ENCODE peak calls at places on chromosome 4, in six cellular contexts. One of them, this sample, is unnamed.

GRCh38 chr4:120816385-120816784 is 106.1 kb downstream of the PRDM5 start:
- DNase-seq in endothelial cell of umbilical vein: no peak
- DNase-seq in HCT116: no peak
- DNase-seq in sigmoid colon: no peak
- DNase-seq in A549: no peak
- DNase-seq in upper lobe of left lung: no peak
- DNase-seq in this sample: no peak

GRCh38 chr4:57231781-57232180 is 121.6 kb upstream of the IGFBP7 start:
- DNase-seq in endothelial cell of umbilical vein: no peak
- DNase-seq in HCT116: no peak
- DNase-seq in sigmoid colon: no peak
- DNase-seq in A549: no peak
- DNase-seq in upper lobe of left lung: no peak
- DNase-seq in this sample: no peak

GRCh38 chr4:142265536-142265935 is 580.6 kb downstream of the INPP4B start:
- DNase-seq in endothelial cell of umbilical vein: peak; percentile 70
- DNase-seq in HCT116: peak; percentile 21
- DNase-seq in sigmoid colon: no peak
- DNase-seq in A549: peak; percentile 58
- DNase-seq in upper lobe of left lung: no peak
- DNase-seq in this sample: no peak

GRCh38 chr4:26060286-26060685 is 146.3 kb downstream of the SMIM20 start:
- DNase-seq in endothelial cell of umbilical vein: no peak
- DNase-seq in HCT116: no peak
- DNase-seq in sigmoid colon: no peak
- DNase-seq in A549: no peak
- DNase-seq in upper lobe of left lung: no peak
- DNase-seq in this sample: no peak

GRCh38 chr4:128830906-128831525 is 21.5 kb downstream of the JADE1 start:
- DNase-seq in endothelial cell of umbilical vein: peak; percentile 49
- DNase-seq in HCT116: no peak
- DNase-seq in sigmoid colon: no peak
- DNase-seq in A549: no peak
- DNase-seq in upper lobe of left lung: no peak
- DNase-seq in this sample: no peak

GRCh38 chr4:83618431-83618830 is 82.5 kb downstream of the GPAT3 start:
- DNase-seq in endothelial cell of umbilical vein: peak; percentile 45
- DNase-seq in HCT116: peak; percentile 52
- DNase-seq in sigmoid colon: no peak
- DNase-seq in A549: peak; percentile 57
- DNase-seq in upper lobe of left lung: peak; percentile 70
- DNase-seq in this sample: no peak

GRCh38 chr4:152849350-152849749 is 69.6 kb downstream of the ARFIP1 start:
- DNase-seq in endothelial cell of umbilical vein: no peak
- DNase-seq in HCT116: no peak
- DNase-seq in sigmoid colon: no peak
- DNase-seq in A549: no peak
- DNase-seq in upper lobe of left lung: no peak
- DNase-seq in this sample: no peak

GRCh38 chr4:124018383-124019317 is 622.1 kb downstream of the SPRY1 start:
- DNase-seq in endothelial cell of umbilical vein: peak; percentile 43
- DNase-seq in HCT116: no peak
- DNase-seq in sigmoid colon: peak; percentile 79
- DNase-seq in A549: no peak
- DNase-seq in upper lobe of left lung: peak; percentile 37
- DNase-seq in this sample: peak; percentile 7

GRCh38 chr4:10584042-10584441 is 100.5 kb downstream of the CLNK start:
- DNase-seq in endothelial cell of umbilical vein: peak; percentile 24
- DNase-seq in HCT116: no peak
- DNase-seq in sigmoid colon: no peak
- DNase-seq in A549: no peak
- DNase-seq in upper lobe of left lung: peak; percentile 53
- DNase-seq in this sample: no peak

GRCh38 chr4:24690436-24690835 is 104.9 kb upstream of the SOD3 start:
- DNase-seq in endothelial cell of umbilical vein: no peak
- DNase-seq in HCT116: no peak
- DNase-seq in sigmoid colon: no peak
- DNase-seq in A549: no peak
- DNase-seq in upper lobe of left lung: no peak
- DNase-seq in this sample: no peak

GRCh38 chr4:80463509-80463908 is 128.0 kb downstream of the CFAP299 start:
- DNase-seq in endothelial cell of umbilical vein: no peak
- DNase-seq in HCT116: no peak
- DNase-seq in sigmoid colon: no peak
- DNase-seq in A549: no peak
- DNase-seq in upper lobe of left lung: no peak
- DNase-seq in this sample: no peak

GRCh38 chr4:112532267-112532666 is 16.3 kb upstream of the NEUROG2 start:
- DNase-seq in endothelial cell of umbilical vein: no peak
- DNase-seq in HCT116: no peak
- DNase-seq in sigmoid colon: no peak
- DNase-seq in A549: no peak
- DNase-seq in upper lobe of left lung: no peak
- DNase-seq in this sample: no peak

GRCh38 chr4:41134581-41134980 is 79.8 kb downstream of the APBB2 start:
- DNase-seq in endothelial cell of umbilical vein: no peak
- DNase-seq in HCT116: no peak
- DNase-seq in sigmoid colon: no peak
- DNase-seq in A549: no peak
- DNase-seq in upper lobe of left lung: no peak
- DNase-seq in this sample: no peak

GRCh38 chr4:113540859-113541258 is 220.7 kb downstream of the CAMK2D start:
- DNase-seq in endothelial cell of umbilical vein: peak; percentile 84
- DNase-seq in HCT116: peak; percentile 26
- DNase-seq in sigmoid colon: no peak
- DNase-seq in A549: no peak
- DNase-seq in upper lobe of left lung: no peak
- DNase-seq in this sample: no peak

GRCh38 chr4:17670423-17670822 is 56.0 kb downstream of the MED28 start:
- DNase-seq in endothelial cell of umbilical vein: no peak
- DNase-seq in HCT116: no peak
- DNase-seq in sigmoid colon: no peak
- DNase-seq in A549: no peak
- DNase-seq in upper lobe of left lung: no peak
- DNase-seq in this sample: no peak

GRCh38 chr4:180664766-180665368 is 1578.3 kb upstream of the TENM3 start:
- DNase-seq in endothelial cell of umbilical vein: peak; percentile 52
- DNase-seq in HCT116: peak; percentile 87
- DNase-seq in sigmoid colon: peak; percentile 72
- DNase-seq in A549: peak; percentile 81
- DNase-seq in upper lobe of left lung: peak; percentile 46
- DNase-seq in this sample: peak; percentile 21

GRCh38 chr4:72312032-72312650 is 256.9 kb downstream of the ADAMTS3 start:
- DNase-seq in endothelial cell of umbilical vein: peak; percentile 77
- DNase-seq in HCT116: no peak
- DNase-seq in sigmoid colon: peak; percentile 89
- DNase-seq in A549: peak; percentile 40
- DNase-seq in upper lobe of left lung: peak; percentile 81
- DNase-seq in this sample: no peak

GRCh38 chr4:123555500-123556273 is 159.1 kb downstream of the SPRY1 start:
- DNase-seq in endothelial cell of umbilical vein: peak; percentile 97
- DNase-seq in HCT116: no peak
- DNase-seq in sigmoid colon: peak; percentile 92
- DNase-seq in A549: peak; percentile 81
- DNase-seq in upper lobe of left lung: peak; percentile 88
- DNase-seq in this sample: no peak

GRCh38 chr4:11428161-11428700 is 463 bp downstream of the HS3ST1 start:
- DNase-seq in endothelial cell of umbilical vein: no peak
- DNase-seq in HCT116: no peak
- DNase-seq in sigmoid colon: no peak
- DNase-seq in A549: no peak
- DNase-seq in upper lobe of left lung: peak; percentile 25
- DNase-seq in this sample: no peak

GRCh38 chr4:11404431-11404830 is 24.3 kb downstream of the HS3ST1 start:
- DNase-seq in endothelial cell of umbilical vein: no peak
- DNase-seq in HCT116: no peak
- DNase-seq in sigmoid colon: no peak
- DNase-seq in A549: no peak
- DNase-seq in upper lobe of left lung: no peak
- DNase-seq in this sample: no peak

GRCh38 chr4:108851346-108851745 is 88.5 kb upstream of the ETNPPL start:
- DNase-seq in endothelial cell of umbilical vein: no peak
- DNase-seq in HCT116: no peak
- DNase-seq in sigmoid colon: no peak
- DNase-seq in A549: no peak
- DNase-seq in upper lobe of left lung: no peak
- DNase-seq in this sample: no peak

GRCh38 chr4:185470503-185471195 is 884 bp downstream of the CCDC110 start:
- DNase-seq in endothelial cell of umbilical vein: peak; percentile 52
- DNase-seq in HCT116: peak; percentile 19
- DNase-seq in sigmoid colon: peak; percentile 86
- DNase-seq in A549: peak; percentile 9
- DNase-seq in upper lobe of left lung: peak; percentile 58
- DNase-seq in this sample: no peak

GRCh38 chr4:16269742-16270522 is 43.7 kb upstream of the TAPT1 start:
- DNase-seq in endothelial cell of umbilical vein: no peak
- DNase-seq in HCT116: no peak
- DNase-seq in sigmoid colon: no peak
- DNase-seq in A549: no peak
- DNase-seq in upper lobe of left lung: no peak
- DNase-seq in this sample: no peak

GRCh38 chr4:145482209-145483021 is 762 bp downstream of the SMAD1 start:
- DNase-seq in endothelial cell of umbilical vein: peak; percentile 79
- DNase-seq in HCT116: peak; percentile 16
- DNase-seq in sigmoid colon: peak; percentile 78
- DNase-seq in A549: peak; percentile 46
- DNase-seq in upper lobe of left lung: peak; percentile 50
- DNase-seq in this sample: peak; percentile 38
- TF ChIP-seq POLR2A in endothelial cell of umbilical vein: peak; percentile 51
- TF ChIP-seq POLR2A in HCT116: no peak
- TF ChIP-seq POLR2A in sigmoid colon: no peak
- TF ChIP-seq POLR2A in A549: no peak
- TF ChIP-seq POLR2A in upper lobe of left lung: no peak
- TF ChIP-seq POLR2A in this sample: peak; percentile 19

GRCh38 chr4:94453534-94453963 is 1.8 kb downstream of the PDLIM5 start:
- DNase-seq in endothelial cell of umbilical vein: peak; percentile 46
- DNase-seq in HCT116: no peak
- DNase-seq in sigmoid colon: no peak
- DNase-seq in A549: no peak
- DNase-seq in upper lobe of left lung: no peak
- DNase-seq in this sample: no peak

GRCh38 chr4:94452476-94453300 is 946 bp downstream of the PDLIM5 start:
- DNase-seq in endothelial cell of umbilical vein: peak; percentile 80
- DNase-seq in HCT116: peak; percentile 61
- DNase-seq in sigmoid colon: peak; percentile 96
- DNase-seq in A549: peak; percentile 76
- DNase-seq in upper lobe of left lung: peak; percentile 90
- DNase-seq in this sample: no peak

GRCh38 chr4:94454405-94454804 is 2.7 kb downstream of the PDLIM5 start:
- DNase-seq in endothelial cell of umbilical vein: peak; percentile 62
- DNase-seq in HCT116: no peak
- DNase-seq in sigmoid colon: no peak
- DNase-seq in A549: no peak
- DNase-seq in upper lobe of left lung: no peak
- DNase-seq in this sample: no peak

GRCh38 chr4:94451051-94451404 is 714 bp upstream of the PDLIM5 start:
- DNase-seq in endothelial cell of umbilical vein: no peak
- DNase-seq in HCT116: no peak
- DNase-seq in sigmoid colon: no peak
- DNase-seq in A549: no peak
- DNase-seq in upper lobe of left lung: no peak
- DNase-seq in this sample: no peak

DNA sequence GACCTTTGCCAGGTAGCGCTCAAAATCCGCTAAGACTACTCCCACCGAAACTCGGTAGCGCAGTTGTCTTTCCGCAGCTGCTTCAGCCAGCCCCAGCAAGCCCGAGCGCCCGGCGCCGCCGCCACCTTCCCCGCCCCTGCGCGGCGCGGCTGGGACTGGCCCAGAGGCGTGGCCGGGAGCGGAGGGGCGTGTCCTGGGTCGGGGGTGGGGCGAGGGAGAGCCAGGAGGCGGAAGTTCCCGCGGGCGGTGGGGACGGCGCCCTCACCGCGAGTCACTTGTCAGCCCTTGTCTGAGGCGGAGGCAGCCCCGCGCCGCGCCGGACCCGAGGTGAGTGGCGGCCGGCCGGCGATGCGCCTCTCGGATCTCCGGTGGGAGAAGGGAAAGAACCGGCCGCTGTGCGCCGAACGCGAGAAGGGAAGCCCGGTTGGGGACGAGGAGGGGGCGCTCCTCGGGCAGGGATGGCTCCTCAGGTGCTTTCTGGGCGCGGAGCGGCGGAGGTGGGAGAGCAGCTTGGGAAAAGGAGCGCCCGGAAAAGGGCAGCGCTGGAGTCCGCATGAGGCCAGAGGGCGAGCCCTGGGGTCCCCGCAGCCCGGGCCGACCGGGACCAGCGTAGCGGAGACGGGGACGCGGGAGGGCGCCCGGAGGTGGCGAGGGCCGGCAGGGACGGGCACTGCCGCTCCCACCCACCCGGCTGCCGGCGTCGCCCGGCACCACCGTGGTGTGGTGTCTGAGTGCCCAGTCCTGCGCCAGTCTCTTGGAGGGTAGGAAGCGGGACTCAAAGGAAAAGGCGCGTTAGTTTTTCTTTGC is at the start of gene PDLIM5:
- DNase-seq in endothelial cell of umbilical vein: peak; percentile 93
- DNase-seq in HCT116: peak; percentile 70
- DNase-seq in sigmoid colon: peak; percentile 94
- DNase-seq in A549: peak; percentile 89
- DNase-seq in upper lobe of left lung: peak; percentile 95
- DNase-seq in this sample: peak; percentile 82
- TF ChIP-seq POLR2A in endothelial cell of umbilical vein: peak; percentile 96
- TF ChIP-seq POLR2A in HCT116: peak; percentile 61
- TF ChIP-seq POLR2A in sigmoid colon: peak; percentile 95
- TF ChIP-seq POLR2A in A549: peak; percentile 81
- TF ChIP-seq POLR2A in upper lobe of left lung: peak; percentile 93
- TF ChIP-seq POLR2A in this sample: peak; percentile 71

GRCh38 chr4:6910340-6910959 is 824 bp downstream of the TBC1D14 start:
- DNase-seq in endothelial cell of umbilical vein: no peak
- DNase-seq in HCT116: no peak
- DNase-seq in sigmoid colon: peak; percentile 68
- DNase-seq in A549: peak; percentile 48
- DNase-seq in upper lobe of left lung: peak; percentile 52
- DNase-seq in this sample: no peak
- TF ChIP-seq POLR2A in endothelial cell of umbilical vein: no peak
- TF ChIP-seq POLR2A in HCT116: no peak
- TF ChIP-seq POLR2A in sigmoid colon: no peak
- TF ChIP-seq POLR2A in A549: no peak
- TF ChIP-seq POLR2A in upper lobe of left lung: peak; percentile 20
- TF ChIP-seq POLR2A in this sample: no peak

DNA sequence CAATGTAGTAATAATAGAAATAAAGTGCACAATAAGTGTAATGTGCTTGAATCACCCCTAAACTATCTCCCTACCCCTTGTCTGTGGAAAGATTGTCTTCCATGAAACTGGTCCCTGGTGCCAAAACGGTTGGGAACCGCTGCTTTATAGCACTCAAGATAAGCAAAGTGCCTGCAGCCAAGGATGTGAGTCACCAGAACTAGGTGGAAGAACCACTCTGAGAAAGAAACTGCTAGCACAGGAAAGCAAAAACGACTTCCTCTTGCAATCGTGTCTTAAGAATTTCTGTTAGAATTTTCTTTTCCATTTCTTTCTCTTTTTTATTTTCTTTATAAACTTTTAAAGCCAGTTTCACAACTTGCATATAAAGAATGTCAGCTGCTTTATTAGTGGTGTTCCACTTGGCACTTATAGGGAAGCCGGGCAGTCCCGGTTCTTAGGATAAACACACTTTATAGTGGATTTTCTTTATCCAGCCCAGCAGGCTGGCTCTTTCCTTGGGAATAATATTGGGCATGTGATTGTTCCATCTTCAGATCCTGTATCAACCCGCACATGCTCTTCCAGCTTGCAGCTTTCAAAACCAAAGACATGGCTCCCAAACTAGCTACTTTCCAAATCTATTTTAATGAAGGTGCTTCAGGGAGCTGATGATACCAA is 32.3 kb upstream of the CXCL8 start:
- DNase-seq in endothelial cell of umbilical vein: peak; percentile 90
- DNase-seq in HCT116: peak; percentile 42
- DNase-seq in sigmoid colon: peak; percentile 73
- DNase-seq in A549: peak; percentile 69
- DNase-seq in upper lobe of left lung: peak; percentile 87
- DNase-seq in this sample: no peak
- TF ChIP-seq POLR2A in endothelial cell of umbilical vein: peak; percentile 32
- TF ChIP-seq POLR2A in HCT116: no peak
- TF ChIP-seq POLR2A in sigmoid colon: no peak
- TF ChIP-seq POLR2A in A549: no peak
- TF ChIP-seq POLR2A in upper lobe of left lung: no peak
- TF ChIP-seq POLR2A in this sample: no peak

This sample was measured in GM12891.